ENCODE peak calls at places on chromosome 6, in five cellular contexts. X is IMR-90, M is vagina, F is adrenal gland, N is H1. C is an unnamed sample.

GRCh38 chr6:3214898-3215297 is 12.6 kb downstream of the TUBB2B start:
- DNase-seq in X (peak), M (no peak), N (no peak), F (no peak), C (no peak)

GRCh38 chr6:37141291-37142046 is 28.5 kb upstream of the PIM1 start:
- DNase-seq in X (peak), N (no peak), F (no peak), M (no peak), C (no peak)

GRCh38 chr6:113347420-113347819 is 509.7 kb upstream of the MARCKS start:
- DNase-seq in X (peak), F (no peak), M (no peak), N (no peak), C (no peak)

GRCh38 chr6:3899970-3900439 is 50.8 kb downstream of the FAM50B start:
- DNase-seq in N (no peak), F (no peak), M (no peak), X (no peak), C (no peak)

GRCh38 chr6:125301435-125302391 is at the start of gene HDDC2:
- DNase-seq in M (no peak), X (peak), F (peak), N (peak), C (peak)

GRCh38 chr6:93784794-93785757 is 365.7 kb upstream of the EPHA7 start:
- DNase-seq in X (no peak), N (no peak), M (no peak), F (no peak), C (no peak)

GRCh38 chr6:7261030-7261841 is 51.8 kb downstream of the SSR1 start:
- DNase-seq in X (peak), M (no peak), N (peak), F (peak), C (peak)

GRCh38 chr6:154508573-154509375 is 1.7 kb downstream of the CNKSR3 start:
- DNase-seq in F (no peak), X (peak), N (no peak), M (no peak), C (no peak)

GRCh38 chr6:27332692-27333641 is 20.9 kb upstream of the POM121L2 start:
- DNase-seq in F (no peak), X (peak), M (no peak), N (peak), C (peak)

GRCh38 chr6:42460892-42461291 is 9.2 kb upstream of the TRERF1 start:
- DNase-seq in N (no peak), F (no peak), X (peak), M (no peak), C (no peak)

GRCh38 chr6:91276315-91276714 is 689.4 kb upstream of the MAP3K7 start:
- DNase-seq in X (peak), F (no peak), N (no peak), M (no peak), C (peak)

GRCh38 chr6:95364016-95364604 is 213.2 kb upstream of the MANEA start:
- DNase-seq in N (no peak), F (no peak), M (no peak), X (peak), C (peak)

GRCh38 chr6:134245041-134245440 is 72.9 kb downstream of the SGK1 start:
- DNase-seq in X (peak), N (no peak), M (no peak), F (no peak), C (no peak)

GRCh38 chr6:20135677-20136268 is 76.5 kb downstream of the MBOAT1 start:
- DNase-seq in M (no peak), X (no peak), F (no peak), N (no peak), C (no peak)

GRCh38 chr6:75934643-75935472 is 137.6 kb downstream of the IMPG1 start:
- DNase-seq in X (peak), F (peak), M (no peak), N (peak), C (peak)

GRCh38 chr6:13710552-13711383 is 867 bp downstream of the RANBP9 start:
- DNase-seq in M (no peak), F (peak), N (peak), X (no peak), C (peak)

GRCh38 chr6:22221630-22222029 is 75.2 kb downstream of the PRL start:
- DNase-seq in F (no peak), M (no peak), X (no peak), N (no peak), C (no peak)

GRCh38 chr6:105608711-105609374 is 206.0 kb upstream of the PREP start:
- DNase-seq in N (no peak), F (no peak), X (peak), M (no peak), C (no peak)

GRCh38 chr6:17277256-17277655 is 3.9 kb upstream of the RBM24 start:
- DNase-seq in X (no peak), F (no peak), N (no peak), M (no peak), C (no peak)

GRCh38 chr6:9112548-9112947 is 677.2 kb upstream of the SLC35B3 start:
- DNase-seq in F (no peak), M (no peak), N (no peak), X (no peak), C (no peak)

GRCh38 chr6:39910164-39910563 is 24.1 kb downstream of the MOCS1 start:
- DNase-seq in X (no peak), M (no peak), F (no peak), N (no peak), C (no peak)

GRCh38 chr6:157688960-157689599 is 134.0 kb upstream of the SNX9 start:
- DNase-seq in X (peak), F (no peak), M (no peak), N (peak), C (no peak)

GRCh38 chr6:3272911-3273547 is 14.3 kb downstream of the PSMG4 start:
- DNase-seq in N (no peak), X (no peak), M (no peak), F (no peak), C (no peak)

GRCh38 chr6:87308970-87309369 is 13.4 kb upstream of the SMIM8 start:
- DNase-seq in X (peak), N (no peak), M (no peak), F (no peak), C (no peak)

GRCh38 chr6:167736486-167737204 is 90.1 kb upstream of the AFDN start:
- DNase-seq in M (no peak), N (no peak), F (no peak), X (no peak), C (no peak)

GRCh38 chr6:5695260-5696245 is 311.2 kb downstream of the NRN1 start:
- DNase-seq in F (no peak), N (no peak), X (peak), M (no peak), C (peak)

GRCh38 chr6:150252714-150253444 is 110.0 kb downstream of the PPP1R14C start:
- DNase-seq in F (no peak), X (peak), M (peak), N (no peak), C (no peak)

GRCh38 chr6:104843196-104843595 is 16.5 kb downstream of the HACE1 start:
- DNase-seq in N (no peak), F (no peak), X (no peak), M (no peak), C (no peak)

GRCh38 chr6:168450921-168451320 is 9.9 kb downstream of the SMOC2 start:
- DNase-seq in F (no peak), M (no peak), N (no peak), X (no peak), C (no peak)

GRCh38 chr6:16854986-16855385 is 93.7 kb upstream of the ATXN1 start:
- DNase-seq in N (no peak), M (no peak), X (peak), F (no peak), C (no peak)

GRCh38 chr6:33620584-33621395 is at the start of gene ITPR3:
- DNase-seq in M (no peak), X (peak), F (peak), N (peak), C (peak)

GRCh38 chr6:87151786-87152527 is 3.4 kb upstream of the ZNF292 start:
- DNase-seq in F (peak), X (peak), N (peak), M (no peak), C (peak)

GRCh38 chr6:135901776-135902524 is 50.4 kb downstream of the PDE7B start:
- DNase-seq in F (peak), M (no peak), X (peak), N (no peak), C (no peak)

GRCh38 chr6:167697316-167697715 is 129.4 kb upstream of the AFDN start:
- DNase-seq in X (no peak), F (no peak), N (no peak), M (no peak), C (no peak)

GRCh38 chr6:126170875-126171489 is 168.9 kb upstream of the CENPW start:
- DNase-seq in X (peak), F (no peak), M (no peak), N (no peak), C (peak)

GRCh38 chr6:93859964-93860363 is 440.6 kb upstream of the EPHA7 start:
- DNase-seq in X (no peak), F (no peak), M (no peak), N (no peak), C (no peak)

GRCh38 chr6:84193140-84193708 is 34.2 kb downstream of the CEP162 start:
- DNase-seq in X (peak), M (no peak), N (no peak), F (no peak), C (no peak)

GRCh38 chr6:109050447-109051102 is 44.1 kb downstream of the SESN1 start:
- DNase-seq in X (no peak), F (no peak), M (no peak), N (no peak), C (no peak)

GRCh38 chr6:79570129-79570801 is 33.0 kb upstream of the LCA5 start:
- DNase-seq in X (peak), N (no peak), F (no peak), M (no peak), C (no peak)

GRCh38 chr6:55445648-55446204 is 118.5 kb downstream of the GFRAL start:
- DNase-seq in M (no peak), F (no peak), X (peak), N (no peak), C (peak)

GRCh38 chr6:56540950-56541600 is 101.6 kb downstream of the DST start:
- DNase-seq in X (peak), F (no peak), M (no peak), N (no peak), C (peak)

GRCh38 chr6:56541736-56542366 is 100.8 kb downstream of the DST start:
- DNase-seq in F (no peak), M (no peak), N (no peak), X (no peak), C (no peak)

GRCh38 chr6:56538851-56539250 is 103.8 kb downstream of the DST start:
- DNase-seq in X (no peak), N (no peak), M (no peak), F (no peak), C (no peak)

GRCh38 chr6:56539503-56540105 is 103.1 kb downstream of the DST start:
- DNase-seq in N (no peak), F (no peak), M (no peak), X (no peak), C (no peak)

DNA sequence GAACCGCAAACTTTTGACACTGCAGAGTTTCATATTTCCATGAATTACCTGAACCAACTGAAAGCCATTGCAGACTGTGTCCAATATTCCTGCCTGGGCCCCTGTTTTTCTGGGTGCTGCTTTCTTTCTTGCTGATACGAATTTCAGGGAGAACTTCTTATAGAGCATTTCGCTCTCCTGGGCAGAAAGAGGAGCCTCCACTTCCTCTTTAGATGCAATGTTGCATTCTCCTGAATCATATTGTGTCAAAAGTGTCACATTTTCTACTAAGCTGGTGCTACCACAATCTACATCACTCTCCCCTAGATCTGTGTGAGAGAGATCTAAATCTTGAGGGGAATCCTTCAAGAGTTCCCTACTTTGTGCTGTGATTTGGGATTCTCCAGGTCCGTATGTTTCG is 102.5 kb downstream of the DST start:
- DNase-seq in N (no peak), M (no peak), F (no peak), X (no peak), C (peak)
- H3K4me3 ChIP-seq in N (no peak), M (peak), F (no peak), X (peak), C (no peak)

GRCh38 chr6:111874030-111874425 is 776 bp upstream of the FYN start:
- DNase-seq in N (no peak), X (peak), F (no peak), M (no peak), C (peak)
- TF ChIP-seq POLR2A in N (no peak), X (no peak), F (no peak), M (no peak), C (no peak)

DNA sequence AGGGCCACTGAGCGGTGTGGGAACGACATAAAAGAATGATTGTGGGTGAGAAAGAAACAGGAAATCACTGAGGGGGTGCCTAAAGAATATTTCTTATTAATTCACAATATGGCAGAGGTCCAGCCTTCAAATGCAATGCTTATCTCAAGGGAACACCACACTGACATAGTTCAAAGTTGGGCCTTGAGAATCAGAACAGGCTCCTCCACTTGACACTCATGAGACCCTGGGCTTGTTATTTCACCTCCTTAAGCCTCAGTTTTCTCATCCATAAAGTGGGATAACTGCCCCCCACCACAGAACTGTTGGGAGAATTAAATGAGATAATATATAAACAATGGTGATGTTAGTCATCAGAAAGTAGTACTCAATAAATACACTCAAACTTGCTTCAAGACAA is 40.4 kb upstream of the ARHGAP18 start:
- DNase-seq in X (no peak), F (no peak), M (no peak), N (no peak), C (no peak)
- H3K4me3 ChIP-seq in X (no peak), F (no peak), M (no peak), N (no peak), C (no peak)

DNA sequence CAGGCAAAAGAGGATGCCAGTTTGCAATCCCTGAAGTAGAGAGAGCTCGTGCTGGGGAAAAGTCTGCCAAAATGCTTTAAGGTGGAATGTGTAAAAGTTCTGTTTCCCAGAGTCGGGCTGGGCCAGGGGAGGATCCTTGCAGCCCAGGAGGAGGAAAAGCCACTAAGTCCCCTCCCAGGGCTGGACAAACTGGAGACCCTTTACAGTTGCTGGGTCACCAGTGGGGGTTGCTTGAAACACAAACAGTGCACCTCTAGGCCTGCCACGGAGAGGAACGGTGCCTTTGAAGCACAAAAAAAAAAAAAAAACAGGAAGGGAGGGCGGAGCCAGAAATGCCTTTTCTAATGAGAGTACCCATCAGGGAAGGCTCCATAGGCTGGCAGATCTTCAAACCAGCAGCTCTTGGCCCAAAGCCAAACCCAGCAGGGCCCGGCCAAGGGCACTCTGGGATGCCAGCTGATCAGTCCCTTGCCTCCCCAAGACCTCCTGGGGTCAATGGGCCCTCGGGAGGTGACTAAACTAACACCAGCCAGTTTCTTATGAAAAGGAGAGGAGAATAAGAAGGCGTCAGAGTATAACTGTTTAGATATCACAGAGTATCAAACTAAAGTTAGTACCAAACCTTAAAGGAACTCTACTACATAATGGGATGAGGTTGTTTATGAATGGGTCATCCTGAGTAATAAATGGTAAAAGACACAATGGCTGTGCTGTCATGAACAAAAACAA is 23.7 kb downstream of the HLA-A start:
- DNase-seq in X (peak), F (peak), M (peak), N (no peak), C (peak)
- TF ChIP-seq POLR2A in X (no peak), F (peak), M (no peak), N (no peak), C (peak)

GRCh38 chr6:35216832-35217811 is 3.4 kb downstream of the SCUBE3 start:
- DNase-seq in M (no peak), N (no peak), F (no peak), X (no peak), C (no peak)
- H3K4me3 ChIP-seq in M (no peak), N (peak), F (no peak), X (no peak), C (no peak)

GRCh38 chr6:47473791-47474351 is 3.7 kb upstream of the CD2AP start:
- DNase-seq in X (no peak), M (no peak), F (no peak), N (no peak), C (no peak)
- TF ChIP-seq POLR2A in X (no peak), M (no peak), F (no peak), N (no peak), C (no peak)

GRCh38 chr6:38337819-38338465 is 301.8 kb downstream of the BTBD9 start:
- DNase-seq in M (no peak), N (no peak), F (no peak), X (peak), C (no peak)
- H3K4me3 ChIP-seq in M (no peak), N (no peak), F (no peak), X (no peak), C (no peak)

DNA sequence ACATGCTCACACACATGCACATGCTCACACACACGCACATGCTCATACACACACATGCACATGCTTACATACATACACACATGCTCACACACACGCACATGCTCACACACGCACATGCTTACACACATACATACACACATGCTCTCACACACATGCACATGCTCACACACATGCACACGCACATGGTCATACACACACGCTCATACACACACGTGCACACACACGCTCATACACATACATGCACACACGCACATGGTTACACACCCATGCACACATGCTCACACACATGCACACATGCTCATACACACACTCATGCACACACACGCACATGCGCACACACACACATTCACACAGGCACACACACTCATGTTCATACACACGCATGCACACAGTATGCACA is 20.8 kb upstream of the RPS6KA2 start:
- DNase-seq in N (no peak), F (no peak), X (no peak), M (no peak), C (no peak)
- TF ChIP-seq POLR2A in N (no peak), F (no peak), X (no peak), M (no peak), C (no peak)

GRCh38 chr6:107330190-107330589 is 129.2 kb downstream of the PDSS2 start:
- DNase-seq in X (no peak), N (no peak), F (no peak), M (no peak), C (no peak)
- H3K4me3 ChIP-seq in X (no peak), N (no peak), F (no peak), M (no peak), C (no peak)